ENCODE peak calls at places on chromosomes 7 and 10, in six cellular contexts. J is stomach, P is GM12878, C is thyroid gland, T is HCT116, I is spleen. F is an unnamed sample. For H3K27me3, the result is how much of the 10 kb centered on the place peaks cover.

GRCh38 chr7:19106308-19107141 is 10.9 kb downstream of the TWIST1 start:
- DNase-seq in J (no peak), P (no peak), C (no peak), T (no peak), I (peak), F (no peak)

GRCh38 chr7:103932389-103932788 is 57.1 kb downstream of the RELN start:
- DNase-seq in J (no peak), P (no peak), C (no peak), T (no peak), I (no peak), F (no peak)

GRCh38 chr10:55734112-55734511 is 626.9 kb downstream of the ZWINT start:
- DNase-seq in J (no peak), P (no peak), C (no peak), T (no peak), I (no peak), F (no peak)

GRCh38 chr7:33882950-33883349 is 22.4 kb upstream of the BMPER start:
- DNase-seq in J (no peak), P (no peak), C (no peak), T (no peak), I (no peak), F (no peak)

GRCh38 chr7:141045842-141046630 is 27.8 kb upstream of the TMEM178B start:
- DNase-seq in J (no peak), P (no peak), C (peak), T (no peak), I (no peak), F (no peak)

GRCh38 chr10:76301950-76302349 is 870.5 kb downstream of the LRMDA start:
- DNase-seq in J (no peak), P (no peak), C (no peak), T (no peak), I (no peak), F (no peak)

GRCh38 chr10:99659868-99660366 is 608 bp downstream of the ENTPD7 start:
- DNase-seq in J (no peak), P (no peak), C (no peak), T (no peak), I (peak), F (no peak)

GRCh38 chr7:104980969-104981670 is 32.9 kb upstream of the KMT2E start:
- DNase-seq in J (no peak), P (no peak), C (no peak), T (peak), I (no peak), F (no peak)

GRCh38 chr7:155477469-155477868 is 19.5 kb downstream of the EN2 start:
- DNase-seq in J (no peak), P (peak), C (no peak), T (no peak), I (no peak), F (no peak)

GRCh38 chr10:11472158-11472753 is 139.2 kb downstream of the USP6NL start:
- DNase-seq in J (peak), P (no peak), C (peak), T (peak), I (peak), F (peak)

GRCh38 chr10:124086787-124087671 is 6.4 kb downstream of the CHST15 start:
- DNase-seq in J (no peak), P (no peak), C (no peak), T (no peak), I (no peak), F (no peak)

GRCh38 chr10:126264089-126265018 is 123.9 kb downstream of the ADAM12 start:
- DNase-seq in J (no peak), P (no peak), C (no peak), T (no peak), I (no peak), F (no peak)

GRCh38 chr7:100465299-100465698 is 1.2 kb upstream of the SPACDR start:
- DNase-seq in J (no peak), P (no peak), C (no peak), T (no peak), I (no peak), F (no peak)

GRCh38 chr7:69670701-69671100 is 72.4 kb downstream of the AUTS2 start:
- DNase-seq in J (no peak), P (no peak), C (peak), T (no peak), I (no peak), F (peak)

GRCh38 chr7:34675749-34676374 is 17.8 kb downstream of the NPSR1 start:
- DNase-seq in J (no peak), P (peak), C (no peak), T (peak), I (no peak), F (peak)

GRCh38 chr7:22786290-22786932 is 36.2 kb downstream of the TOMM7 start:
- DNase-seq in J (no peak), P (no peak), C (no peak), T (no peak), I (no peak), F (no peak)

GRCh38 chr7:81604075-81604807 is 165.6 kb downstream of the HGF start:
- DNase-seq in J (no peak), P (no peak), C (no peak), T (no peak), I (no peak), F (no peak)

GRCh38 chr10:69816963-69817605 is 15.4 kb downstream of the COL13A1 start:
- DNase-seq in J (no peak), P (no peak), C (no peak), T (no peak), I (no peak), F (no peak)

GRCh38 chr10:59654007-59654406 is 55.6 kb downstream of the SLC16A9 start:
- DNase-seq in J (no peak), P (no peak), C (no peak), T (no peak), I (no peak), F (no peak)

GRCh38 chr10:6195891-6196290 is 6.8 kb upstream of the PFKFB3 start:
- DNase-seq in J (no peak), P (no peak), C (no peak), T (no peak), I (no peak), F (no peak)

GRCh38 chr7:44279286-44279685 is 46.1 kb downstream of the CAMK2B start:
- DNase-seq in J (no peak), P (no peak), C (peak), T (no peak), I (peak), F (no peak)

GRCh38 chr7:151382079-151382885 is 27.6 kb downstream of the WDR86 start:
- DNase-seq in J (no peak), P (no peak), C (no peak), T (no peak), I (peak), F (no peak)

GRCh38 chr7:151384776-151385625 is 24.8 kb downstream of the WDR86 start:
- DNase-seq in J (no peak), P (no peak), C (peak), T (no peak), I (peak), F (no peak)

GRCh38 chr7:151385626-151386300 is 24.1 kb downstream of the WDR86 start:
- DNase-seq in J (no peak), P (no peak), C (peak), T (no peak), I (no peak), F (no peak)

GRCh38 chr7:151383638-151384351 is 26.0 kb downstream of the WDR86 start:
- DNase-seq in J (no peak), P (no peak), C (no peak), T (no peak), I (peak), F (no peak)

DNA sequence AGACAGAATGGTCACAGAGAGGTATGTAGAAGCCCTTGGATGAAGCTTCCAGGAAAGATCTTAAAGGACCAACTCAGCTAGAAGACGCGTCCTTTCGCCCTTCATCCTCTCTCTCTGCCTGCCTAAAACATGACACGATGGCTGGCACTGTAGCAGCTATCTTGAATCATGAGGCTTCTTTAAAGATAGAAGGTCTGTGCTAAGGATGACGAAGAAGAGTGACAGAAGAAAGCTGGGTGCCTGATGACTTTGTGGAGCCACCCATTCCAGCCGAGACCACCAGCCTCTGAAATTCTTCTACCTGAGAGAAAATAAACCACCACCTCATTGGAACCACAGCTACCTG is 25.5 kb downstream of the WDR86 start:
- DNase-seq in J (no peak), P (no peak), C (no peak), T (no peak), I (peak), F (no peak)
- H3K27me3 ChIP-seq in J (under half), P (under half), C (under half), T (under half), I (under half), F (under half)

GRCh38 chr10:93473804-93474472 is 8.2 kb downstream of the MYOF start:
- DNase-seq in J (no peak), P (no peak), C (no peak), T (no peak), I (no peak), F (no peak)

GRCh38 chr10:93473161-93473560 is 9.0 kb downstream of the MYOF start:
- DNase-seq in J (no peak), P (no peak), C (no peak), T (no peak), I (no peak), F (no peak)

GRCh38 chr10:93468532-93469213 is 13.5 kb downstream of the MYOF start:
- DNase-seq in J (no peak), P (no peak), C (no peak), T (peak), I (no peak), F (peak)

GRCh38 chr10:93469454-93469853 is 12.7 kb downstream of the MYOF start:
- DNase-seq in J (no peak), P (no peak), C (no peak), T (no peak), I (no peak), F (no peak)

GRCh38 chr10:93471110-93471651 is 11.0 kb downstream of the MYOF start:
- DNase-seq in J (no peak), P (no peak), C (no peak), T (peak), I (no peak), F (peak)
- H3K27ac ChIP-seq in J (peak), P (no peak), C (peak), T (peak), I (peak), F (peak)

GRCh38 chr7:106425017-106425719 is 140.4 kb upstream of the NAMPT start:
- DNase-seq in J (peak), P (peak), C (peak), T (no peak), I (no peak), F (peak)
- TF ChIP-seq POLR2A in J (no peak), P (no peak), C (no peak), T (no peak), I (no peak), F (peak)

DNA sequence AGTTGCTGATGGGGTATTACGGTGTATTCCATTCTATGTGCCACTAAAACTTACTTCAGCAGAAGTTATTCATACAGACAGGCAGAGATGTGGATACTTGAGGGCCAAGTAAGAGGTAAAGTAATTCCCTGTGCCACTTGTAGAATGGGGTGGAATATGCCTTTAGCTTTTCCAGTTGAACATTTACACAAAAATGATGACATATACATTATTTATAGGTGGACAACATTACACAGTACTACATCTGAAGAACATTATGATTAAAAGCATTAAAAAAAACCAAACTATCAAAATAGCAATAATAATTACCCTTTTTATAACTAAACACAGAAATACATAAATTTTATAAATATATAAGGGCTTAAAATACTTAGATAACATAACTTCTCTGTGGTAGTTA is 3.5 kb upstream of the SEMA3E start:
- DNase-seq in J (no peak), P (no peak), C (no peak), T (no peak), I (no peak), F (no peak)
- H3K27me3 ChIP-seq in J (under half), P (under half), C (under half), T (under half), I (under half), F (under half)

DNA sequence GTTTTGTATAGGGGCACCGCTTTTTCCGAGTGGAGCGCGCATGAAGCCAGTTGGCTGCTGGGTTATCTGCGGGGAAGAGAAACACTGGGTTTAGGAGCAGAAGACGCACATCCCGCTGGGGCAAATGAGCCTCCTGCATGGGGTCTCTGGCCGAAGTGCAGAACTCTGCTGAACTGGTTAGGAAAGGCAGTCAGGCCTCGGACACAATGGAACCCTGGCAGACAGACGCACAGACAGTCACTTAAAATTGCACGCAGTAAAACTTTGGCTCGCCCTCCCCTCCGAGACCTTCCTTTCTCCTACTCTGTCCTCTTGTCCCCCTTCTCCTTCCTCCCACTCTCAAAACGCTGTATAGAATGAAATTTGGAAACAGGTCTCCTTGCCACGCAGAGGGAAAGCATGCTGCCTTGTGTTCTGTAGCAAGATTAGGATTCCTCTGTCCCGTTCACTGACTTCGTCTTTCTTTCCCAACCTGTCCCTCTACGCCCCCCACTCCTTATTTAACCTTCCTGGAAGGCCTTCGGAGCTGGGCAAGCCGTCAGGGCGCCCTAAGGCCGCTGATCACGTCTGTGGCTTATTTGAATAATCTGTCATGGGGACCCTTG is 1.5 kb downstream of the HOXA9 start:
- DNase-seq in J (no peak), P (no peak), C (no peak), T (no peak), I (peak), F (no peak)
- H3K27ac ChIP-seq in J (no peak), P (no peak), C (no peak), T (peak), I (no peak), F (peak)

DNA sequence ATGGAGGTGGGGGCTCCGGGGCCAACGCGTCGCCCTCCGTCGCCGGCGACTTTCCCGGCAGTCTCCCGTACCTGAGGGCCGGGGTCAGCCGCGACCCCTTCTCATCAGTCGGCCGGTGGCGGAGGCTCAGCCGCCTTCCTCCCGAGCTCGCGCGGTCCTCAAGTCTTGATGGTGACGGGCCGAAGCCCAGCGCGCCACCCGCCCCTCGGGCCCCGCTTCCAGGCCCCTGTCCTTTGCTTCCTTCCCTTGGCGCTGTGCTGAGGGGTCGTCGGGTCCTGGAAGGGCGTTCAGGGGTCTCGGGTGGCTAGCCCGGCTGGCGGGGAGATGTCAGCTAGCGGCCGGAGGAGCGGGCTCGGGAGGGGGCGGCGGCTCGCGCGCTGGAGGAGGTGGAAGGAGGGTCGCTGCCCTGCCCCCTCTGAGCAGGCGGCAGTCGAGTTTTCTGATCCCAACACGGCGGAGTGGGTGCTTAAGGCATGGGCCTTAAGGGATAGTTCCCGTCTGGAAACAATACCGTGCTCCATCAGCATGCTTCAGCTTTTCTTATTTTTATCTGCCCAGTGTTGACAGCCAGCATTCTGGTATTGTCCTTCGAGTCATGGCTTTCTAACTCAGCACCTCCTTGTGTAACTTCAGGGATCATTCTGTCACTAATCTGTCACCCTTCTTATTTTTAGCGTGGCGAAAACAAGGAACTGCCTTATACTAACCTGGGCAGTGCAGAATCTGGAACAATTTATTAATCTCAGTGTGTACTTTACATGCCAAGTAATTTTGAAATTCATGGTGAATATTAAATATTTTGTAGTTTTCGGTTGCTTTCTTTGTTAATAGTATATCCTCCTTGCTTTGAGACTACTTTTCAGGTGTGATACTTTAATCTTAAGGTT is 748 bp downstream of the PHTF2 start:
- DNase-seq in J (no peak), P (no peak), C (peak), T (peak), I (peak), F (peak)
- TF ChIP-seq POLR2A in J (no peak), P (peak), C (peak), T (no peak), I (no peak), F (no peak)

DNA sequence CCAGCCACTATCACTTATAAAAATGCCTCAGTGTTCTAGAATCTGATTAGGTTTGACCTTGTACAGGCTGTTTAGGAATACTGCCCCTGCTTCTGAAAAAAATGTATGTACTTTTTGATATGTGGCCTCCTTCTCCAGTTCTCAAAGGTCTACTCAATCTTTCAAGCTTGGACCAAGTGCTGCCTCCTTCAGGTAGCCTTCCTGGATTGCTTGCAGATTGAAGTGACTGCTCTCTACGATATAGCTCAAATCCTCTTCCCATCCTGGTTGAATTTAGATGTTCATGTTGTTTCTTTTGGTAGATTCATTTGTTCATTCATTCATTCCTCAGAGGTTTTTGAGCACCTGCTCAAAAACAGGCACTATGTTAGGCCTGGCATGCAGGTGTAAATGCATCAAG is 77.2 kb upstream of the NPTX2 start:
- DNase-seq in J (no peak), P (no peak), C (no peak), T (no peak), I (no peak), F (no peak)
- H3K27me3 ChIP-seq in J (under half), P (under half), C (under half), T (under half), I (under half), F (under half)

GRCh38 chr10:4131407-4132215 is 346.6 kb upstream of the KLF6 start:
- DNase-seq in J (no peak), P (peak), C (no peak), T (no peak), I (no peak), F (no peak)
- H3K27ac ChIP-seq in J (peak), P (no peak), C (peak), T (no peak), I (peak), F (peak)

DNA sequence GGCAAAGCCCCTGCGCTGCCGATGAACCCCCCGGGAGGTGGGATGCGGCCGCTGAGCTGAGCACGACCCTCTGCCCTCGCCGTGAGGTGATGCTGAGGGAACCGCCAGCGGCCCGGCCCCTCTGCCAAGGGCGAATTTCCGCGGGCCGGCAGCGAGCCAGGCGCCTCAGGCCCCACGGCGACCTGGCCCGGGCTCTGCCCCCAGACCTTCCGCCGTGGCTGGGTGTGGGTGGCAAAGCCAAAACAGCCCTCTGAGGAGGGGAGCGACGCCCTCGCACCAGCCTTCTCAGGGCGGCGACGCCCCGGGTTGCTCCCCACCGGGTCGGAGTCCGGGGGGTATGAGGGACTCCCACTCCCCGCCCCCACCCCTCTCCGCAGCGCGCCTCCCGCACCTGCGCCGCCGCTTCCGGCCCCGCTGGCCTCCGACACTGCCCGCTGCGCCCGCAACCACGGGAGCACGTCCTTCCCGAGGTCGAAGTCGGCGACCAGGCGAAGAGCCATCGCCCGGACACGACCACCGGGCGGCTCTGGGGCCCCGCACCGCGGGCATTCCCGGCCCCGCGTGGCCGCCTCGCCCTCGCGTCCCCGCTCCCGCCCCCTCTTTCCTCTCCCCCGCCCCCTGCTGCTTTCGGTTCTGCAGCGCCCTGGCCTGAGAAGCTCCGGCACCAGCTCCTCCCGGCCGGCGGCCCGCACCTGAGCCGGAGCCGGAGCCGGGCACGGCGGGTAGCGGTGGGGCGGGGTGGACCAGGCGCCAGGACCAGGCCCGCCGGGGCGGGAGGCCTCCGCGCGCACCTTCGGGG is at the start of gene GSAP:
- DNase-seq in J (peak), P (no peak), C (peak), T (no peak), I (peak), F (peak)
- TF ChIP-seq POLR2A in J (no peak), P (peak), C (peak), T (no peak), I (no peak), F (peak)

DNA sequence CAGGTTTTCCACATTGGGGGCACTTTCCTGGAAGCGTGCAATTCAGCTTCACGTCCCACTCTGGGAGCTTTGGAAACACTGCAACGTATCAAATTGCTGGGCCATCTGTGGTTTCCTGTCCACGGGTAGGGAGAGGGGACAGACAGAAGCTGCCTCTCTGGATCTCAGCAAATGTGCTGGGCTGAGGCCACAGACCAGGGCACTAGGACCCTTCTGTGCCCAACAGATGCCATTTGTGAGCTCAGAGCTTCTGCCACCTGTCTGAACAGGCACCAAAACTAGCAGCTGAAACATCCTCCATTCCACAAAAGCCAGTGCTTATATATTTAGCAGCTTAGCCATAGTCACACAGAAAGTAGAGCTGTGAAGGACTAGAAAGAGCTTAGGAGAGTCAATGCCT is 40.9 kb upstream of the FRMD4A start:
- DNase-seq in J (no peak), P (no peak), C (no peak), T (no peak), I (no peak), F (no peak)
- H3K27me3 ChIP-seq in J (under half), P (under half), C (under half), T (half or more), I (under half), F (under half)

F was measured in adrenal gland.